ENCODE peak calls at places on chromosomes 1 and 21, in eight cellular contexts. B is fibroblast of pulmonary artery, M is thoracic aorta, O is fibroblast of mammary gland, T is brain microvascular endothelial cell, X is body of pancreas, U is pancreas, D is HFF-Myc. P is an unnamed sample.

GRCh38 chr1:103111926-103112325 is 3.6 kb upstream of the COL11A1 start:
- DNase-seq in B (no peak), M (no peak), O (no peak), T (no peak), X (no peak), U (no peak), D (no peak), P (no peak)

GRCh38 chr21:45373991-45374816 is 30.8 kb upstream of the COL18A1 start:
- DNase-seq in B (no peak), M (no peak), O (no peak), T (no peak), X (no peak), U (peak), D (no peak), P (no peak)

GRCh38 chr1:23393706-23394105 is 24.1 kb upstream of the ZNF436 start:
- DNase-seq in B (peak), M (no peak), O (peak), T (peak), X (peak), U (no peak), D (no peak), P (peak)

GRCh38 chr1:55388960-55389359 is 173.8 kb upstream of the USP24 start:
- DNase-seq in B (no peak), M (no peak), O (no peak), T (no peak), X (no peak), U (no peak), D (no peak), P (no peak)

GRCh38 chr1:15583016-15583706 is 1.7 kb downstream of the AGMAT start:
- DNase-seq in B (no peak), M (no peak), O (no peak), T (no peak), X (no peak), U (no peak), D (no peak), P (no peak)

GRCh38 chr1:205925730-205926129 is 17.5 kb downstream of the SLC26A9 start:
- DNase-seq in B (peak), M (no peak), O (peak), T (peak), X (no peak), U (peak), D (no peak), P (no peak)

GRCh38 chr21:35840197-35840799 is 220.0 kb downstream of the SETD4 start:
- DNase-seq in B (peak), M (peak), O (peak), T (peak), X (peak), U (no peak), D (peak), P (peak)

GRCh38 chr21:29211205-29211604 is 80.8 kb downstream of the MAP3K7CL start:
- DNase-seq in B (no peak), M (no peak), O (no peak), T (no peak), X (no peak), U (no peak), D (no peak), P (no peak)

GRCh38 chr21:34801519-34802132 is 132.8 kb downstream of the CLIC6 start:
- DNase-seq in B (peak), M (no peak), O (peak), T (no peak), X (no peak), U (no peak), D (no peak), P (peak)

GRCh38 chr21:28605138-28605537 is 387.5 kb downstream of the LTN1 start:
- DNase-seq in B (no peak), M (no peak), O (no peak), T (no peak), X (no peak), U (no peak), D (no peak), P (no peak)

GRCh38 chr1:188825471-188825870 is 1652.2 kb downstream of the BRINP3 start:
- DNase-seq in B (no peak), M (no peak), O (no peak), T (no peak), X (no peak), U (no peak), D (no peak), P (no peak)

GRCh38 chr1:229208481-229208880 is 62.4 kb upstream of the RAB4A start:
- DNase-seq in B (peak), M (no peak), O (no peak), T (no peak), X (no peak), U (no peak), D (no peak), P (no peak)

GRCh38 chr1:62142550-62142949 is 52.1 kb upstream of the L1TD1 start:
- DNase-seq in B (no peak), M (no peak), O (no peak), T (no peak), X (no peak), U (no peak), D (no peak), P (no peak)

GRCh38 chr1:29384496-29385015 is 148.2 kb downstream of the PTPRU start:
- DNase-seq in B (no peak), M (no peak), O (no peak), T (no peak), X (no peak), U (no peak), D (no peak), P (no peak)

GRCh38 chr1:247286134-247286670 is 30.3 kb downstream of the VN1R5 start:
- DNase-seq in B (no peak), M (no peak), O (no peak), T (no peak), X (no peak), U (no peak), D (no peak), P (no peak)

GRCh38 chr1:227437495-227438008 is 119.3 kb upstream of the CDC42BPA start:
- DNase-seq in B (peak), M (no peak), O (peak), T (peak), X (peak), U (no peak), D (no peak), P (no peak)

GRCh38 chr1:99557556-99558256 is 88.2 kb upstream of the PALMD start:
- DNase-seq in B (peak), M (no peak), O (peak), T (peak), X (no peak), U (no peak), D (peak), P (no peak)

GRCh38 chr1:202349263-202349928 is 897 bp downstream of the PPP1R12B start:
- DNase-seq in B (peak), M (no peak), O (peak), T (peak), X (no peak), U (no peak), D (no peak), P (no peak)

GRCh38 chr1:57886376-57886775 is 462.5 kb upstream of the DAB1 start:
- DNase-seq in B (no peak), M (no peak), O (no peak), T (no peak), X (no peak), U (no peak), D (no peak), P (no peak)

GRCh38 chr1:212179394-212180076 is 105.7 kb upstream of the PPP2R5A start:
- DNase-seq in B (peak), M (no peak), O (peak), T (peak), X (no peak), U (no peak), D (peak), P (no peak)

GRCh38 chr1:86068841-86069756 is 87.5 kb downstream of the COL24A1 start:
- DNase-seq in B (no peak), M (no peak), O (peak), T (peak), X (no peak), U (no peak), D (no peak), P (no peak)

DNA sequence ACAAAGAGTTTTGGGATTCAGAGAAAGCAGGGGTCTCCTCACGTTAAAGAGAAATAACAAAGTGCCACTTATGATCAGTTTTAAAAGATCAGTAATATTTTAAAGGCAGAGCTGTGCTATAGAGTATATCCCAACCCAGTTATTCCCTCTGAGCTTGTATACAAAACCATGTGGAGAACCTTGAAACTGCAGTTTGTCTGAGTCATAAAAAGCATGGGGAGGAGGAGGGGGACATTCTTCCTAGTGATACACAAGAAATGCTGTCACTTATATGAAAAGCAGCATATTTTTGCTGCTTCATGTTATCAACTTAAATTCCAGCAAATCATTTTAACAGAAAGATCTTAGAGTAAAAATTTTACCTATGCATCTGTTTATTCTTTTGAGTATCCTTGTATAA is 244.5 kb downstream of the GPR52 start:
- DNase-seq in B (peak), M (no peak), O (peak), T (peak), X (no peak), U (no peak), D (peak), P (no peak)
- TF ChIP-seq CTCF in B (peak), M (no peak), O (peak), T (no peak), X (no peak), U (no peak), D (no peak), P (no peak)

GRCh38 chr1:231869364-231869763 is 242.8 kb downstream of the DISC1 start:
- DNase-seq in B (no peak), M (no peak), O (no peak), T (no peak), X (no peak), U (no peak), D (no peak), P (no peak)
- TF ChIP-seq CTCF in B (no peak), M (no peak), O (no peak), T (no peak), X (no peak), U (no peak), D (no peak), P (no peak)

GRCh38 chr1:243982451-243983018 is 68.5 kb upstream of the ZBTB18 start:
- DNase-seq in B (peak), M (no peak), O (peak), T (no peak), X (no peak), U (no peak), D (no peak), P (no peak)
- TF ChIP-seq CTCF in B (no peak), M (no peak), O (no peak), T (peak), X (no peak), U (no peak), D (peak), P (no peak)

DNA sequence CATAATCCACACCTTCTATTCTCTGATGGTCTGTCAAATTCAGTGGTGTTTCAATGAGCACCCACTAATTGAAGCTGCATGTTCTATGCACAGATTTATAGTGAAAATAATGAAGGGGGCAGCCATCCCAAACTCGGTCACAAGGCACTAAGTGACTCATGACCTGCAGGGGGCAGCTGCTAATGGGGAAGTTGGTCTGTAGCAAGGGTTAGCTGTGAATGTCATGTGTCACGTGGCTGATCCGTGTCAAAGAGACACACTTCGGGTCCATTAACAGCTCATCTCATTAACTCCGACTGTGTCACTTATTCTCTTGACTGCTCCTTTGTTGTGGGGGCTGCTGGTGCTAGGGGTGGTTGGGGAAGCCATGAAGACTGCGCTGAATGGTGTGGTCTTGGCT is 306.6 kb downstream of the PCP4 start:
- DNase-seq in B (no peak), M (no peak), O (no peak), T (no peak), X (no peak), U (no peak), D (no peak), P (no peak)
- TF ChIP-seq CTCF in B (no peak), M (no peak), O (no peak), T (no peak), X (no peak), U (no peak), D (no peak), P (no peak)

P was measured in Calu3.